ENCODE peak calls at places on chromosomes 4 and X, in ten cellular contexts. D is fibroblast of the aortic adventitia, W is cardiac fibroblast, H is HepG2, S is lung, B is heart right ventricle, U is astrocyte of the spinal cord, K is fibroblast of villous mesenchyme, A is left ventricle myocardium inferior, R is fibroblast of pulmonary artery. P is an unnamed sample.

GRCh38 chr4:54541426-54542118 is 116.2 kb upstream of the KIT start:
- DNase-seq in D (peak; percentile 11), W (no peak), H (no peak), S (no peak), B (no peak), U (peak; percentile 41), K (peak; percentile 29), A (no peak), R (peak; percentile 54), P (no peak)

GRCh38 chr4:47926667-47927258 is 12.4 kb upstream of the NFXL1 start:
- DNase-seq in D (peak; percentile 69), W (peak; percentile 63), H (peak; percentile 61), S (peak; percentile 49), B (peak; percentile 17), U (peak; percentile 42), K (peak; percentile 50), A (no peak), R (peak; percentile 67), P (peak; percentile 2)

GRCh38 chr4:185779520-185779919 is 32.5 kb downstream of the SORBS2 start:
- DNase-seq in D (no peak), W (peak; percentile 92), H (peak; percentile 82), S (no peak), B (no peak), U (peak; percentile 56), K (no peak), A (no peak), R (peak; percentile 45), P (no peak)

GRCh38 chrX:151902813-151903591 is 9.7 kb upstream of the MAGEA4 start:
- DNase-seq in D (peak; percentile 87), W (peak; percentile 91), H (peak; percentile 2), S (no peak), B (peak; percentile 14), U (peak; percentile 85), K (peak; percentile 79), A (peak; percentile 26), R (peak; percentile 87), P (peak; percentile 59)

GRCh38 chrX:120749141-120749846 is 119.4 kb upstream of the C1GALT1C1 start:
- DNase-seq in D (no peak), W (no peak), H (no peak), S (no peak), B (no peak), U (no peak), K (peak; percentile 28), A (no peak), R (no peak), P (no peak)

GRCh38 chr4:146315184-146315583 is 100.8 kb downstream of the REELD1 start:
- DNase-seq in D (no peak), W (no peak), H (no peak), S (no peak), B (no peak), U (no peak), K (no peak), A (no peak), R (no peak), P (no peak)

GRCh38 chrX:139196890-139197289 is 333.6 kb upstream of the F9 start:
- DNase-seq in D (no peak), W (no peak), H (no peak), S (no peak), B (no peak), U (no peak), K (no peak), A (no peak), R (no peak), P (no peak)

GRCh38 chrX:135324463-135324862 is 15.2 kb downstream of the ETDC start:
- DNase-seq in D (no peak), W (no peak), H (peak; percentile 55), S (no peak), B (no peak), U (no peak), K (no peak), A (no peak), R (no peak), P (no peak)

GRCh38 chr4:37682701-37683401 is 3.3 kb downstream of the RELL1 start:
- DNase-seq in D (no peak), W (no peak), H (peak; percentile 85), S (no peak), B (no peak), U (no peak), K (peak; percentile 80), A (no peak), R (no peak), P (no peak)

GRCh38 chr4:147590249-147590920 is 26.8 kb upstream of the TMEM184C start:
- DNase-seq in D (peak; percentile 85), W (peak; percentile 89), H (peak; percentile 31), S (peak; percentile 54), B (peak; percentile 28), U (peak; percentile 85), K (peak; percentile 66), A (peak; percentile 33), R (peak; percentile 87), P (no peak)

GRCh38 chr4:182917182-182918043 is at the start of gene DCTD:
- DNase-seq in D (peak; percentile 46), W (peak; percentile 57), H (peak; percentile 65), S (peak; percentile 75), B (peak; percentile 84), U (peak; percentile 67), K (peak; percentile 71), A (peak; percentile 84), R (peak; percentile 67), P (no peak)

GRCh38 chrX:101550362-101550761 is at the start of gene ARMCX1:
- DNase-seq in D (peak; percentile 79), W (peak; percentile 76), H (no peak), S (peak; percentile 52), B (peak; percentile 66), U (peak; percentile 69), K (peak; percentile 85), A (peak; percentile 70), R (peak; percentile 85), P (peak; percentile 20)

GRCh38 chr4:71009796-71010588 is 16.5 kb downstream of the DCK start:
- DNase-seq in D (peak; percentile 74), W (peak; percentile 70), H (peak; percentile 50), S (no peak), B (no peak), U (peak; percentile 72), K (peak; percentile 62), A (no peak), R (peak; percentile 71), P (no peak)

GRCh38 chr4:151786158-151786495 is 25.3 kb upstream of the GATB start:
- DNase-seq in D (no peak), W (no peak), H (no peak), S (no peak), B (no peak), U (no peak), K (no peak), A (no peak), R (no peak), P (no peak)

GRCh38 chr4:151782296-151782695 is 21.5 kb upstream of the GATB start:
- DNase-seq in D (no peak), W (no peak), H (no peak), S (no peak), B (no peak), U (no peak), K (no peak), A (no peak), R (no peak), P (no peak)

GRCh38 chr4:151784676-151785075 is 23.9 kb upstream of the GATB start:
- DNase-seq in D (no peak), W (no peak), H (no peak), S (no peak), B (no peak), U (no peak), K (no peak), A (no peak), R (no peak), P (no peak)

GRCh38 chr4:151785484-151786157 is 24.8 kb upstream of the GATB start:
- DNase-seq in D (no peak), W (no peak), H (no peak), S (no peak), B (no peak), U (no peak), K (no peak), A (no peak), R (no peak), P (no peak)

DNA sequence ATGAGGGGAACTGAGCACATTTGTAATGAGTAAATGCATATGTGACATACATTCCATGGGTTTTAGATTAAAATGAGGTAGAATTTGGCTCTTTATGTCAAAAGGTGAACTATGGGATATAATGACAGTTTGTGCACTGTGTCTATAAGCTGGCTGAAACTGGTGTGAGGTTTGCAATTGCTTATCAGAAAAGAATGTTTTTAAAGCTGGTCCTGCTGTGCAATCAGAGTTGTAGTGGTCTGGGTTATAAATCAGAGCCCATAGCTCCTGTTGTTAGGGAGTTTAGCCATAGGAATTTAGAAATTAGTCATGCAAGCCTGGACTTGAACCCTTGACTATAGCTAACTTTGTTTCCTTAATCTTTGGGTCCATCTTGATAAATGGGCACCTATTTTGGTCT is 23.1 kb upstream of the GATB start:
- DNase-seq in D (no peak), W (no peak), H (no peak), S (no peak), B (no peak), U (peak; percentile 47), K (no peak), A (no peak), R (no peak), P (no peak)
- TF ChIP-seq CTCF in D (no peak), W (no peak), H (no peak), S (no peak), B (no peak), U (no peak), K (no peak), A (no peak), R (no peak), P (no peak)

GRCh38 chrX:24415921-24416320 is 49.2 kb upstream of the PDK3 start:
- DNase-seq in D (no peak), W (no peak), H (no peak), S (no peak), B (no peak), U (no peak), K (no peak), A (no peak), R (no peak), P (no peak)
- H3K4me3 ChIP-seq in D (no peak overlapping the region), W (no peak overlapping the region), H (no peak overlapping the region), S (no peak overlapping the region), B (no peak overlapping the region), U (no peak overlapping the region), K (no peak overlapping the region), A (no peak overlapping the region), R (no peak overlapping the region), P (no peak overlapping the region)

DNA sequence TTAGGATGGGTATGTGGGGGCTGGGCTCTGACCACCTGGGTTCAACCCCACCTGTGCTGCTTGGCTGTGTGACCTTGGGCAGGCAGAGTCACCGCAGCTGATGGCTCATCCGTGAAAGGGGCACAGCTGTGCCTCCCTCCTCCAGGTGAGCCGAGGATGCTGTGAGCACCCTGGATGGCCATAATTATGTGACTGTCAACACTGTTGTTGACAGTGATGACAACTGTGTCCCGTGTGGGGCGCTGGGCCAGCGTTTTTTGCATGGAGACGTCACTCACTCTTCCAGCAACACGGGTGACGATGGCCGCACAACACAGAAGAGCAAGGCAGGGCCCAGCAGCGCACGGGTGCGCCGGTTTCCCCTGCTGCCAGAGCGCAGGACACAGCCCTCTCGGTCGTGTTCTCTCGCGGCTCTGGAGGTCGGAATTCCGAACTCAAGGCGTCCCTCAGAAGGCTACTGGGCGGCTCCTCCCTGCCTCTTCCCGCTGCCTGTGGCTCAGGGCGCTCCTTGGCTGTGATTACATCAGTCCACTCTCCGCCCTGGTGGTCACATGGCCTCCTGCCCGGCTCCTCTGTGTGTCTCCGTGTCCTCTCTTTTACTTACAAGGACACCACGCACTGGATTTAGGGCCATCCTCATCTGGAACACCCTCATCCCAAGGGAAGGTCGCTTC is 1.3 kb downstream of the SH3TC1 start:
- DNase-seq in D (no peak), W (peak; percentile 78), H (no peak), S (peak; percentile 67), B (peak; percentile 78), U (no peak), K (peak; percentile 86), A (peak; percentile 82), R (peak; percentile 44), P (no peak)
- TF ChIP-seq CTCF in D (no peak), W (no peak), H (peak; percentile 22), S (no peak), B (no peak), U (no peak), K (no peak), A (no peak), R (no peak), P (no peak)

GRCh38 chr4:59381591-59381990 is 1818.5 kb upstream of the ADGRL3 start:
- DNase-seq in D (no peak), W (no peak), H (no peak), S (no peak), B (no peak), U (no peak), K (no peak), A (no peak), R (no peak), P (no peak)
- H3K4me3 ChIP-seq in D (no peak overlapping the region), W (no peak overlapping the region), H (no peak overlapping the region), S (no peak overlapping the region), B (no peak overlapping the region), U (no peak overlapping the region), K (no peak overlapping the region), A (no peak overlapping the region), R (no peak overlapping the region), P (no peak overlapping the region)